ENCODE peak calls at places on chromosomes 5 and 9, in eight cellular contexts. I is thyroid gland, W is A549, V is esophagus squamous epithelium, A is HCT116, N is transverse colon, P is HepG2, G is testis. R is an unnamed sample.

GRCh38 chr5:78483809-78484521 is 123.5 kb downstream of the SCAMP1 start:
- DNase-seq in I (no peak), W (no peak), V (no peak), A (no peak), N (no peak), P (no peak), G (no peak), R (no peak)

GRCh38 chr9:7216004-7216821 is 458.4 kb downstream of the KDM4C start:
- DNase-seq in I (no peak), W (no peak), V (no peak), A (no peak), N (no peak), P (peak; percentile 13), G (no peak), R (no peak)

GRCh38 chr9:81132318-81132717 is 557.0 kb downstream of the TLE1 start:
- DNase-seq in I (no peak), W (no peak), V (no peak), A (no peak), N (no peak), P (no peak), G (no peak), R (no peak)

GRCh38 chr5:81212211-81212687 is 20.9 kb upstream of the CKMT2 start:
- DNase-seq in I (no peak), W (no peak), V (no peak), A (no peak), N (no peak), P (no peak), G (no peak), R (no peak)

GRCh38 chr9:113570106-113570505 is 106.6 kb downstream of the RGS3 start:
- DNase-seq in I (no peak), W (no peak), V (no peak), A (no peak), N (peak; percentile 6), P (no peak), G (peak; percentile 7), R (peak; percentile 29)

GRCh38 chr5:15483348-15484090 is 16.5 kb upstream of the FBXL7 start:
- DNase-seq in I (no peak), W (no peak), V (no peak), A (no peak), N (no peak), P (no peak), G (no peak), R (no peak)

GRCh38 chr5:107456281-107456715 is 214.4 kb downstream of the EFNA5 start:
- DNase-seq in I (no peak), W (no peak), V (no peak), A (no peak), N (no peak), P (no peak), G (no peak), R (no peak)

GRCh38 chr9:137411260-137411659 is 11.7 kb downstream of the EXD3 start:
- DNase-seq in I (no peak), W (no peak), V (no peak), A (no peak), N (no peak), P (no peak), G (no peak), R (no peak)

GRCh38 chr9:127973169-127974001 is 7.4 kb downstream of the EEIG1 start:
- DNase-seq in I (peak; percentile 87), W (no peak), V (no peak), A (no peak), N (peak; percentile 26), P (no peak), G (no peak), R (no peak)

GRCh38 chr9:12723409-12724028 is 30.3 kb downstream of the TYRP1 start:
- DNase-seq in I (no peak), W (no peak), V (no peak), A (peak; percentile 23), N (no peak), P (peak; percentile 10), G (no peak), R (no peak)

GRCh38 chr5:98847054-98847453 is 73.6 kb downstream of the RGMB start:
- DNase-seq in I (no peak), W (no peak), V (no peak), A (no peak), N (no peak), P (no peak), G (no peak), R (no peak)

GRCh38 chr9:110623462-110624025 is 44.0 kb upstream of the SVEP1 start:
- DNase-seq in I (peak; percentile 17), W (peak; percentile 53), V (no peak), A (peak; percentile 66), N (peak; percentile 22), P (peak; percentile 55), G (peak; percentile 60), R (no peak)

GRCh38 chr5:56350595-56351170 is 117.6 kb upstream of the ANKRD55 start:
- DNase-seq in I (peak; percentile 15), W (peak; percentile 94), V (no peak), A (peak; percentile 80), N (peak; percentile 25), P (peak; percentile 92), G (no peak), R (no peak)

GRCh38 chr9:98944130-98945074 is 695 bp downstream of the COL15A1 start:
- DNase-seq in I (no peak), W (peak; percentile 13), V (no peak), A (no peak), N (no peak), P (no peak), G (peak; percentile 38), R (no peak)

GRCh38 chr5:16550316-16550952 is 66.4 kb downstream of the RETREG1 start:
- DNase-seq in I (peak; percentile 27), W (peak; percentile 69), V (no peak), A (peak; percentile 56), N (peak; percentile 47), P (peak; percentile 66), G (peak; percentile 40), R (no peak)

GRCh38 chr5:140312067-140312790 is 9.3 kb upstream of the PFDN1 start:
- DNase-seq in I (no peak), W (no peak), V (no peak), A (no peak), N (no peak), P (no peak), G (no peak), R (no peak)

DNA sequence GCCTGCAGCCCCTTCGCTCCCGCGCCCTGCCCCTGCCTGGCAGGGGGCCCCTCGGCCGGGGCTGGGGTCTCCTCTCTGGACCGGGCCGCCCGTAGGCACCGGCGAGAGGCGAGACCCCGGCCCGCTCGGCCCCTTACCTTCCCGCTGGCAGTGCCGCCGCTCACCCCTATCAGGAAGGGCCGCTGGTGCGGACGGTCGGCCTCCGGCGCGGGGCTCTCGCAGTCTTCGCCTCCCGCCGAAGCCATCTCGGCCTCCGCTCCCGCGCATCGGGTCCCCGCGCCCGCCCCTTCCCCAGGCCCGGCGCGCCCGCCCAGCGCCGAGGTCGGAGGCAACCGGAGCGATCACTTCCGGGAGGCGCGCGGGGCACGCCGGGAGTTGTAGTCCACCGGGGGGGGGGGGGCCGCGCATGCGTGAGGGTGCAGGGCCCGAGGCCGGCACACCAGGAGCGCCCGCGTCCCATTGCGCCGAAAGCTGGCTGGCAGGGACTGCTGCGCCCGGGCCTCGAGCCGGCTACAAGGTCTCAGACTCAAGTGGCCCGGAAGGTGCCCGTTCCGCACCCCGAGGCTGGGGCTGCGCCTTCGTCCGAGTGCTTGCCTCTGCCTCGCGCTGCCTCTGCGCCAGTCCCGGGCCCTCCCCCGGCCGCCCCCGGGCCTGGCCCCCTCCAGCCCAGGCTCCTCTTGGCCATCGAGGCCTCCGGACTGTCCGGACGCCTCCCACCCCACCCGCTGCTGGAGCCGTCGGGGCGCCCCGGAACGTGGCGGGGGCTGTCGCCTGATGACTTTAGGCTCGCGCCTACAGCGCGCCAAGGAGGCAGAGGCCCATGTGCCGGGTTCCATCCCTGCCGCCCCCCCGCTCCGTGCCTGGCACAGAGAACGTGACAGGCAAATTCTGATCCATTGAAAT is at the start of gene UCK1:
- DNase-seq in I (peak; percentile 76), W (peak; percentile 90), V (no peak), A (peak; percentile 27), N (peak; percentile 77), P (peak; percentile 42), G (peak; percentile 80), R (peak; percentile 93)
- TF ChIP-seq POLR2A in I (peak; percentile 80), W (peak; percentile 54), V (peak; percentile 40), A (no peak), N (peak; percentile 56), P (peak; percentile 57), G (no peak), R (peak; percentile 7)

GRCh38 chr5:128539038-128539429 is 989 bp upstream of the FBN2 start:
- DNase-seq in I (peak; percentile 5), W (peak; percentile 18), V (no peak), A (no peak), N (no peak), P (no peak), G (peak; percentile 16), R (peak; percentile 64)
- H3K4me3 ChIP-seq in I (peak overlapping the region; percentile 44), W (peak overlapping the region; percentile 84), V (peak overlapping the region; percentile 38), A (no peak overlapping the region), N (peak overlapping the region; percentile 29), P (peak overlapping the region; percentile 48), G (peak overlapping the region; percentile 65), R (peak overlapping the region; percentile 68)

GRCh38 chr5:33438996-33439395 is 1.8 kb upstream of the TARS1 start:
- DNase-seq in I (no peak), W (no peak), V (no peak), A (no peak), N (no peak), P (no peak), G (no peak), R (no peak)

GRCh38 chr5:33439905-33440481 is 772 bp upstream of the TARS1 start:
- DNase-seq in I (no peak), W (no peak), V (no peak), A (no peak), N (no peak), P (peak; percentile 8), G (no peak), R (no peak)

GRCh38 chr5:33444542-33444941 is 3.8 kb downstream of the TARS1 start:
- DNase-seq in I (no peak), W (no peak), V (no peak), A (no peak), N (no peak), P (no peak), G (no peak), R (no peak)

GRCh38 chr5:33441241-33441844 is 578 bp downstream of the TARS1 start:
- DNase-seq in I (peak; percentile 8), W (peak; percentile 58), V (no peak), A (peak; percentile 23), N (peak; percentile 24), P (peak; percentile 70), G (peak; percentile 28), R (no peak)

GRCh38 chr5:33440482-33441240 is at the start of gene TARS1:
- DNase-seq in I (peak; percentile 99), W (peak; percentile 99), V (peak; percentile 89), A (peak; percentile 100), N (peak; percentile 99), P (peak; percentile 100), G (peak; percentile 99), R (peak; percentile 97)
- TF ChIP-seq POLR2A in I (peak; percentile 90), W (peak; percentile 81), V (peak; percentile 35), A (peak; percentile 46), N (peak; percentile 78), P (peak; percentile 83), G (no peak), R (no peak)

DNA sequence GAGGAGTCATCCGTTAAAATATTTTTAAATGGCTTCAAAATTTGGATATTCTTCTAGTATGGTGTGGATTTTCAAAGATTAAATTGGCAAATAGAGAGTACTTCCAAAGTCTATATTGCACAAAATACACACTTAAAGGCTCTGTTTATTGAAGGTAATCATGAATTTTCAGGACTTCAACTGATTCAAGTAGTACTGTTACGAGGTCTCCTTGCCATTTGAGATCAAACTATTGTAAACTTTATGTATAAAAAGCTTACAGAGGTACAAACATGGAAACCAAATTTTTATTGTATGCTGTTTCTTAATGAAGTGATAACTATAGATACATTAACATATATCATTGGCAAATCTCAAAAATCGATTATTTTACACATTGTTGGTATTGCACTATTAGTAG is 2.5 kb downstream of the ERBIN start:
- DNase-seq in I (no peak), W (no peak), V (no peak), A (no peak), N (no peak), P (no peak), G (no peak), R (no peak)
- H3K4me3 ChIP-seq in I (no peak overlapping the region), W (peak overlapping the region; percentile 78), V (no peak overlapping the region), A (no peak overlapping the region), N (peak overlapping the region; percentile 85), P (peak overlapping the region; percentile 96), G (peak overlapping the region; percentile 89), R (peak overlapping the region; percentile 84)